ENCODE peak calls at places on chromosomes 5 and 9, in four cellular contexts. W is IMR-90; B is activated CD4-positive, alpha-beta T cell treated with anti-CD3 and anti-CD28 coated beads for 48 hours; U is GM12865. C is an unnamed sample.

GRCh38 chr9:69357030-69357853 is 32.2 kb downstream of the ENTREP1 start:
- DNase-seq in W (no peak), U (no peak), B (no peak), C (no peak)

GRCh38 chr5:167699434-167699833 is 592.0 kb upstream of the WWC1 start:
- DNase-seq in W (peak), B (no peak), U (no peak), C (peak)

GRCh38 chr9:109411818-109412352 is 86.2 kb downstream of the PTPN3 start:
- DNase-seq in U (peak), W (peak), B (peak), C (peak)

GRCh38 chr5:138903113-138903789 is 28.1 kb upstream of the LRRTM2 start:
- DNase-seq in W (peak), B (no peak), U (no peak), C (peak)

GRCh38 chr9:108786756-108787663 is 68.8 kb downstream of the ACTL7B start:
- DNase-seq in U (no peak), B (no peak), W (peak), C (peak)

GRCh38 chr5:128962211-128962610 is 3.1 kb upstream of the SLC27A6 start:
- DNase-seq in U (no peak), W (no peak), B (no peak), C (no peak)

GRCh38 chr5:135353952-135354721 is 44.9 kb downstream of the MACROH2A1 start:
- DNase-seq in W (peak), U (no peak), B (no peak), C (peak)

GRCh38 chr5:174404848-174405247 is 319.5 kb upstream of the MSX2 start:
- DNase-seq in W (no peak), B (no peak), U (no peak), C (no peak)

GRCh38 chr5:175652741-175653663 is 4.9 kb upstream of the HRH2 start:
- DNase-seq in U (peak), B (peak), W (no peak), C (peak)

GRCh38 chr5:74767579-74767913 is 497 bp downstream of the NSA2 start:
- DNase-seq in W (peak), U (peak), B (peak), C (peak)

GRCh38 chr9:132644251-132644650 is 25.5 kb downstream of the DDX31 start:
- DNase-seq in U (peak), W (no peak), B (peak), C (no peak)

GRCh38 chr5:58151414-58151813 is 308.5 kb downstream of the PLK2 start:
- DNase-seq in B (no peak), W (no peak), U (no peak), C (no peak)

GRCh38 chr5:93281980-93282772 is 298.8 kb downstream of the NR2F1-AS1 start:
- DNase-seq in U (no peak), W (no peak), B (no peak), C (no peak)

GRCh38 chr5:79834420-79835219 is 145.0 kb downstream of the CMYA5 start:
- DNase-seq in B (no peak), W (no peak), U (no peak), C (no peak)

GRCh38 chr5:68656936-68657857 is 436.6 kb upstream of the SLC30A5 start:
- DNase-seq in B (no peak), W (no peak), U (peak), C (peak)

GRCh38 chr5:168869615-168870227 is 290.6 kb upstream of the PANK3 start:
- DNase-seq in W (no peak), B (no peak), U (no peak), C (no peak)

GRCh38 chr9:121976751-121977150 is 116.4 kb downstream of the TTLL11 start:
- DNase-seq in U (no peak), W (peak), B (no peak), C (peak)

GRCh38 chr5:98518754-98519153 is 254.7 kb upstream of the RGMB start:
- DNase-seq in B (no peak), U (no peak), W (no peak), C (no peak)

C was measured in fibroblast of lung.